ENCODE peak calls at places on chromosomes 12 and 14, in four cellular contexts. T, S, W and P are unnamed samples.

GRCh38 chr14:70655110-70655826 is 13.6 kb downstream of the TTC9 start:
- DNase-seq in T (no peak), S (no peak), W (no peak), P (no peak)

GRCh38 chr14:59190372-59190771 is 1.9 kb downstream of the DAAM1 start:
- DNase-seq in T (no peak), S (no peak), W (no peak), P (no peak)

GRCh38 chr12:130770413-130771028 is 54.4 kb upstream of the RIMBP2 start:
- DNase-seq in T (no peak), S (no peak), W (no peak), P (no peak)

GRCh38 chr12:9742665-9743064 is 9.8 kb upstream of the CLECL1 start:
- DNase-seq in T (no peak), S (no peak), W (no peak), P (no peak)

GRCh38 chr12:55428844-55429243 is 2.8 kb downstream of the OR6C76 start:
- DNase-seq in T (no peak), S (no peak), W (no peak), P (no peak)

GRCh38 chr12:52532636-52533035 is 12.4 kb upstream of the KRT5 start:
- DNase-seq in T (no peak), S (no peak), W (no peak), P (no peak)

GRCh38 chr14:101705733-101706508 is 55.6 kb upstream of the PPP2R5C start:
- DNase-seq in T (no peak), S (peak; percentile 83), W (no peak), P (no peak)

GRCh38 chr12:116441292-116441691 is 117.9 kb upstream of the MAP1LC3B2 start:
- DNase-seq in T (no peak), S (peak; percentile 63), W (no peak), P (no peak)

GRCh38 chr12:6383572-6384498 is at the start of gene LTBR:
- DNase-seq in T (peak; percentile 73), S (peak; percentile 98), W (peak; percentile 76), P (no peak)

GRCh38 chr14:54085137-54085810 is 128.6 kb upstream of the BMP4 start:
- DNase-seq in T (no peak), S (no peak), W (no peak), P (no peak)

GRCh38 chr12:147242-147641 is 66.7 kb downstream of the SLC6A12 start:
- DNase-seq in T (no peak), S (no peak), W (no peak), P (no peak)

GRCh38 chr14:47674148-47674545 is 1.3 kb downstream of the MDGA2 start:
- DNase-seq in T (no peak), S (no peak), W (no peak), P (no peak)

GRCh38 chr12:81303935-81304334 is 226.1 kb downstream of the ACSS3 start:
- DNase-seq in T (no peak), S (no peak), W (no peak), P (no peak)

GRCh38 chr14:73935666-73936065 is 14.2 kb downstream of the FAM161B start:
- DNase-seq in T (no peak), S (no peak), W (no peak), P (no peak)

GRCh38 chr12:22530-23201 is 43.9 kb upstream of the IQSEC3 start:
- DNase-seq in T (no peak), S (no peak), W (no peak), P (no peak)

GRCh38 chr12:674272-674781 is 11.1 kb upstream of the NINJ2 start:
- DNase-seq in T (no peak), S (no peak), W (no peak), P (no peak)

GRCh38 chr12:6769003-6769389 is 2.8 kb downstream of the PTMS start:
- DNase-seq in T (no peak), S (no peak), W (no peak), P (no peak)

GRCh38 chr12:26062566-26062965 is 62.3 kb downstream of the BHLHE41 start:
- DNase-seq in T (no peak), S (no peak), W (peak; percentile 7), P (no peak)

GRCh38 chr12:114013601-114014345 is 47.6 kb upstream of the RBM19 start:
- DNase-seq in T (peak; percentile 39), S (no peak), W (peak; percentile 7), P (no peak)

GRCh38 chr12:1533205-1533601 is 61.2 kb downstream of the FBXL14 start:
- DNase-seq in T (no peak), S (no peak), W (no peak), P (no peak)

GRCh38 chr14:64337901-64338615 is 43.9 kb upstream of the ESR2 start:
- DNase-seq in T (no peak), S (peak; percentile 87), W (peak; percentile 26), P (no peak)

GRCh38 chr12:111445311-111446043 is 39.8 kb downstream of the SH2B3 start:
- DNase-seq in T (no peak), S (no peak), W (no peak), P (no peak)

GRCh38 chr12:14281539-14281938 is 83.9 kb upstream of the ATF7IP start:
- DNase-seq in T (no peak), S (no peak), W (no peak), P (no peak)

GRCh38 chr12:14283489-14284144 is 81.9 kb upstream of the ATF7IP start:
- DNase-seq in T (no peak), S (no peak), W (no peak), P (no peak)

GRCh38 chr12:14279845-14280244 is 85.6 kb upstream of the ATF7IP start:
- DNase-seq in T (no peak), S (no peak), W (no peak), P (no peak)

GRCh38 chr12:14278294-14278953 is 87.1 kb upstream of the ATF7IP start:
- DNase-seq in T (no peak), S (no peak), W (no peak), P (no peak)

GRCh38 chr12:14280921-14281320 is 84.6 kb upstream of the ATF7IP start:
- DNase-seq in T (no peak), S (no peak), W (no peak), P (no peak)
- H3K27me3 ChIP-seq in T (no peaks in the 10 kb centered on the region), S (no peaks in the 10 kb centered on the region), W (no peaks in the 10 kb centered on the region), P (no peaks in the 10 kb centered on the region)

DNA sequence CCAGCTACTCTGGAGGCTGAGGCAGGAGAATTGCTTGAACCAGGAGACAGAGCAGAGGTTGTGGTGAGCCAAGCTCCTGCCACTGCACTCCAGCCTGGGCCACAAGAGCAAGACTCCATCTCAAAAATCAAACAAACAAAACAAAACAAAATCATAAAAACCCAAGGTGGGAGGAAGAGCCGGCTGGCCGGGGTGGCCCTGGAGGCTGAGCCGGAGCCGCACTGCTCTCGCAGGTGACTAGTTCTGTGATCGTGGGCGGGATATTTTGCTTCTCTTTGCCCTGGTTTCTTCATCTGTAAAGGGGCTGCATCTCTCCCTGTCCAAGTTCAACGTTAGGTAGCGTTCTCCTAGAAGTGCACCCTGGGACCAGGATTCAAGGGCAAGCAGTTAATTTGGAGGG is 73.4 kb downstream of the KIF26A start:
- DNase-seq in T (no peak), S (no peak), W (no peak), P (no peak)
- H3K27me3 ChIP-seq in T (no peaks in the 10 kb centered on the region), S (peaks cover 4% of the 10 kb centered on the region), W (no peaks in the 10 kb centered on the region), P (no peaks in the 10 kb centered on the region)

GRCh38 chr14:93915800-93916199 is 11.3 kb upstream of the FAM181A start:
- DNase-seq in T (no peak), S (no peak), W (no peak), P (no peak)
- H3K27me3 ChIP-seq in T (no peaks in the 10 kb centered on the region), S (no peaks in the 10 kb centered on the region), W (no peaks in the 10 kb centered on the region), P (no peaks in the 10 kb centered on the region)

GRCh38 chr12:53942467-53942997 is 3.9 kb downstream of the HOXC13 start:
- DNase-seq in T (no peak), S (no peak), W (no peak), P (no peak)

GRCh38 chr12:53940448-53941014 is 1.9 kb downstream of the HOXC13 start:
- DNase-seq in T (no peak), S (no peak), W (no peak), P (no peak)

GRCh38 chr12:53939141-53940108 is 794 bp downstream of the HOXC13 start:
- DNase-seq in T (no peak), S (no peak), W (no peak), P (peak; percentile 36)

GRCh38 chr12:53941750-53942149 is 3.1 kb downstream of the HOXC13 start:
- DNase-seq in T (no peak), S (no peak), W (no peak), P (no peak)

GRCh38 chr12:53941187-53941586 is 2.6 kb downstream of the HOXC13 start:
- DNase-seq in T (no peak), S (no peak), W (no peak), P (no peak)
- H3K27me3 ChIP-seq in T (peaks cover 69% of the 10 kb centered on the region), S (peaks cover 99% of the 10 kb centered on the region), W (peaks cover 92% of the 10 kb centered on the region), P (peaks cover 2% of the 10 kb centered on the region)

GRCh38 chr12:132351751-132352495 is 22.5 kb upstream of the GALNT9 start:
- DNase-seq in T (no peak), S (no peak), W (no peak), P (no peak)
- H3K27me3 ChIP-seq in T (no peaks in the 10 kb centered on the region), S (peaks cover 42% of the 10 kb centered on the region), W (no peaks in the 10 kb centered on the region), P (no peaks in the 10 kb centered on the region)

GRCh38 chr14:40684328-40684727 is 922.3 kb upstream of the LRFN5 start:
- DNase-seq in T (no peak), S (no peak), W (no peak), P (no peak)

GRCh38 chr14:40682131-40682913 is 924.4 kb upstream of the LRFN5 start:
- DNase-seq in T (no peak), S (no peak), W (no peak), P (no peak)

GRCh38 chr14:40691066-40691465 is 915.6 kb upstream of the LRFN5 start:
- DNase-seq in T (no peak), S (no peak), W (no peak), P (no peak)

DNA sequence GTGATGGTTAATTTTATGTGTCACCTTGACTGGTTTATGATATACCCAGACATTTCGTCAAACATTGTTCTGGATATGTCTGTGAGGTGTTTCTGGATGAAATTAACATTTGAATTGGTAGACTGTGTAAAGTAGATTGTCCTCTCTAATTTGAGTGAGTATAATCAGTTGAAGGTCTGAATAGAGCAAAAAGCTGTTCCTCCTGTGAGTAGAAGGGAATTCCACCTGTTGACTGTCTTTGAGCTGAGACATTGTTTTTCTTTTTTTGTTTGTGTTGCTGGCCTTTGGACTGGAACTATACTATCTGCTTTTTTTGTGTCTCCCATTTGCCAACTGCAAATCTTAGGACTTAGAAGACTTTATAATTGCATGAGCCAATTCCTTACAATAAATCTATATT is 920.9 kb upstream of the LRFN5 start:
- DNase-seq in T (no peak), S (no peak), W (no peak), P (no peak)
- H3K27me3 ChIP-seq in T (no peaks in the 10 kb centered on the region), S (no peaks in the 10 kb centered on the region), W (no peaks in the 10 kb centered on the region), P (no peaks in the 10 kb centered on the region)

GRCh38 chr14:66918527-66918926 is 270.7 kb upstream of the GARIN2 start:
- DNase-seq in T (no peak), S (no peak), W (no peak), P (no peak)
- H3K27me3 ChIP-seq in T (no peaks in the 10 kb centered on the region), S (no peaks in the 10 kb centered on the region), W (no peaks in the 10 kb centered on the region), P (no peaks in the 10 kb centered on the region)